ENCODE peak calls at places on chromosome 19, in five cellular contexts. One of them, this sample, is unnamed.

GRCh38 chr19:44972802-44973201 is 17.6 kb downstream of the CLPTM1 start:
- DNase-seq in brain microvascular endothelial cell: no peak
- DNase-seq in activated T-cell treated with anti-CD3 and anti-CD28 coated beads, Interleukin-2, amount 50 U/mL, for 1 hour: no peak
- DNase-seq in central memory CD4-positive, alpha-beta T cell: no peak
- DNase-seq in activated gamma-delta T cell treated with Interleukin-2 at 50 U/mL for 16 hours: no peak
- DNase-seq in this sample: no peak

GRCh38 chr19:35860436-35860817 is 3.7 kb downstream of the KIRREL2 start:
- DNase-seq in activated T-cell treated with anti-CD3 and anti-CD28 coated beads, Interleukin-2, amount 50 U/mL, for 1 hour: no peak
- DNase-seq in brain microvascular endothelial cell: no peak
- DNase-seq in activated gamma-delta T cell treated with Interleukin-2 at 50 U/mL for 16 hours: no peak
- DNase-seq in central memory CD4-positive, alpha-beta T cell: no peak
- DNase-seq in this sample: peak; percentile 56

GRCh38 chr19:8004723-8005513 is 523 bp downstream of the ELAVL1 start:
- DNase-seq in central memory CD4-positive, alpha-beta T cell: peak; percentile 9
- DNase-seq in brain microvascular endothelial cell: no peak
- DNase-seq in activated T-cell treated with anti-CD3 and anti-CD28 coated beads, Interleukin-2, amount 50 U/mL, for 1 hour: peak; percentile 41
- DNase-seq in activated gamma-delta T cell treated with Interleukin-2 at 50 U/mL for 16 hours: no peak
- DNase-seq in this sample: no peak

GRCh38 chr19:18737954-18738351 is 53.2 kb downstream of the COMP start:
- DNase-seq in central memory CD4-positive, alpha-beta T cell: no peak
- DNase-seq in brain microvascular endothelial cell: no peak
- DNase-seq in activated gamma-delta T cell treated with Interleukin-2 at 50 U/mL for 16 hours: no peak
- DNase-seq in activated T-cell treated with anti-CD3 and anti-CD28 coated beads, Interleukin-2, amount 50 U/mL, for 1 hour: no peak
- DNase-seq in this sample: no peak

GRCh38 chr19:35167251-35168119 is 12.9 kb downstream of the FXYD5 start:
- DNase-seq in brain microvascular endothelial cell: no peak
- DNase-seq in activated gamma-delta T cell treated with Interleukin-2 at 50 U/mL for 16 hours: no peak
- DNase-seq in activated T-cell treated with anti-CD3 and anti-CD28 coated beads, Interleukin-2, amount 50 U/mL, for 1 hour: peak; percentile 29
- DNase-seq in central memory CD4-positive, alpha-beta T cell: no peak
- DNase-seq in this sample: peak; percentile 10

GRCh38 chr19:54084410-54084809 is 3.2 kb upstream of the TARM1 start:
- DNase-seq in brain microvascular endothelial cell: no peak
- DNase-seq in central memory CD4-positive, alpha-beta T cell: no peak
- DNase-seq in activated gamma-delta T cell treated with Interleukin-2 at 50 U/mL for 16 hours: no peak
- DNase-seq in activated T-cell treated with anti-CD3 and anti-CD28 coated beads, Interleukin-2, amount 50 U/mL, for 1 hour: no peak
- DNase-seq in this sample: no peak

GRCh38 chr19:42375415-42376176 is 14.5 kb downstream of the CNFN start:
- DNase-seq in activated T-cell treated with anti-CD3 and anti-CD28 coated beads, Interleukin-2, amount 50 U/mL, for 1 hour: no peak
- DNase-seq in brain microvascular endothelial cell: no peak
- DNase-seq in central memory CD4-positive, alpha-beta T cell: no peak
- DNase-seq in activated gamma-delta T cell treated with Interleukin-2 at 50 U/mL for 16 hours: no peak
- DNase-seq in this sample: no peak

GRCh38 chr19:12721656-12722565 is 1.8 kb downstream of the TNPO2 start:
- DNase-seq in activated gamma-delta T cell treated with Interleukin-2 at 50 U/mL for 16 hours: peak; percentile 47
- DNase-seq in brain microvascular endothelial cell: peak; percentile 41
- DNase-seq in activated T-cell treated with anti-CD3 and anti-CD28 coated beads, Interleukin-2, amount 50 U/mL, for 1 hour: peak; percentile 64
- DNase-seq in central memory CD4-positive, alpha-beta T cell: peak; percentile 3
- DNase-seq in this sample: peak; percentile 89

GRCh38 chr19:27714857-27715256 is 1498.1 kb downstream of the UQCRFS1 start:
- DNase-seq in brain microvascular endothelial cell: no peak
- DNase-seq in central memory CD4-positive, alpha-beta T cell: no peak
- DNase-seq in activated gamma-delta T cell treated with Interleukin-2 at 50 U/mL for 16 hours: no peak
- DNase-seq in activated T-cell treated with anti-CD3 and anti-CD28 coated beads, Interleukin-2, amount 50 U/mL, for 1 hour: no peak
- DNase-seq in this sample: no peak

GRCh38 chr19:10725415-10725814 is 7.5 kb downstream of the DNM2 start:
- DNase-seq in activated T-cell treated with anti-CD3 and anti-CD28 coated beads, Interleukin-2, amount 50 U/mL, for 1 hour: no peak
- DNase-seq in activated gamma-delta T cell treated with Interleukin-2 at 50 U/mL for 16 hours: no peak
- DNase-seq in central memory CD4-positive, alpha-beta T cell: no peak
- DNase-seq in brain microvascular endothelial cell: no peak
- DNase-seq in this sample: no peak

GRCh38 chr19:1237754-1238372 is at the start of gene CBARP:
- DNase-seq in activated gamma-delta T cell treated with Interleukin-2 at 50 U/mL for 16 hours: no peak
- DNase-seq in activated T-cell treated with anti-CD3 and anti-CD28 coated beads, Interleukin-2, amount 50 U/mL, for 1 hour: peak; percentile 60
- DNase-seq in central memory CD4-positive, alpha-beta T cell: no peak
- DNase-seq in brain microvascular endothelial cell: no peak
- DNase-seq in this sample: no peak

This sample was measured in H9.